ENCODE peak calls at places on chromosome 20, in nine cellular contexts. W, T, U, Y, E, A, D, Z and O are unnamed samples.

GRCh38 chr20:8473459-8473858 is 341.4 kb downstream of the PLCB1 start:
- DNase-seq in Z (no peak), W (no peak), E (no peak), Y (no peak), T (no peak), A (no peak), D (no peak), U (no peak), O (no peak)

GRCh38 chr20:23092409-23092756 is 6.3 kb upstream of the CD93 start:
- DNase-seq in U (no peak), E (no peak), A (no peak), Y (no peak), T (no peak), Z (no peak), W (peak), D (peak), O (no peak)

GRCh38 chr20:38083338-38084048 is 49.9 kb downstream of the RPRD1B start:
- DNase-seq in A (no peak), E (no peak), D (no peak), Y (no peak), T (no peak), U (no peak), W (no peak), Z (no peak), O (no peak)

GRCh38 chr20:8234580-8234979 is 102.5 kb downstream of the PLCB1 start:
- DNase-seq in U (no peak), Z (no peak), W (no peak), A (no peak), E (no peak), T (no peak), D (no peak), Y (no peak), O (no peak)

GRCh38 chr20:17622851-17623508 is 53.1 kb downstream of the DSTN start:
- DNase-seq in Y (peak), A (peak), U (no peak), T (no peak), W (no peak), Z (no peak), E (no peak), D (peak), O (no peak)

GRCh38 chr20:49122920-49123319 is 65.2 kb downstream of the STAU1 start:
- DNase-seq in Z (no peak), D (no peak), Y (no peak), W (no peak), T (no peak), U (no peak), A (no peak), E (no peak), O (no peak)

GRCh38 chr20:15911557-15911956 is 661.7 kb downstream of the KIF16B start:
- DNase-seq in D (no peak), A (no peak), E (no peak), Y (no peak), Z (no peak), U (no peak), T (no peak), W (no peak), O (no peak)

GRCh38 chr20:3764659-3765058 is 2.9 kb downstream of the ADISSP start:
- DNase-seq in E (no peak), Z (no peak), W (no peak), T (no peak), D (no peak), Y (no peak), U (no peak), A (no peak), O (no peak)

GRCh38 chr20:6231551-6231950 is 108.7 kb upstream of the FERMT1 start:
- DNase-seq in D (no peak), A (no peak), U (no peak), T (no peak), E (peak), W (no peak), Y (no peak), Z (no peak), O (no peak)

GRCh38 chr20:32160341-32160740 is 47.2 kb downstream of the PLAGL2 start:
- DNase-seq in E (no peak), W (no peak), D (no peak), Z (no peak), A (no peak), T (no peak), U (no peak), Y (no peak), O (no peak)

GRCh38 chr20:63161176-63161651 is 54.7 kb downstream of the YTHDF1 start:
- DNase-seq in E (no peak), T (no peak), W (no peak), D (no peak), U (no peak), A (no peak), Y (no peak), Z (no peak), O (no peak)

GRCh38 chr20:41306061-41306727 is 11.3 kb downstream of the ZHX3 start:
- DNase-seq in W (no peak), Y (no peak), A (no peak), T (no peak), E (no peak), U (no peak), Z (no peak), D (no peak), O (no peak)

GRCh38 chr20:10806539-10806938 is 132.7 kb upstream of the JAG1 start:
- DNase-seq in A (no peak), U (no peak), D (no peak), T (no peak), W (no peak), Y (no peak), Z (no peak), E (no peak), O (no peak)

GRCh38 chr20:10861619-10862018 is 187.8 kb upstream of the JAG1 start:
- DNase-seq in Y (no peak), U (no peak), Z (no peak), T (no peak), A (no peak), D (no peak), W (no peak), E (peak), O (no peak)

GRCh38 chr20:49713779-49714712 is at the start of gene B4GALT5:
- DNase-seq in T (peak), D (peak), W (peak), E (peak), Y (peak), A (peak), Z (peak), U (peak), O (peak)

GRCh38 chr20:45016089-45016641 is 49.9 kb downstream of the STK4 start:
- DNase-seq in Y (no peak), W (peak), E (no peak), U (no peak), Z (no peak), D (no peak), A (no peak), T (no peak), O (no peak)

GRCh38 chr20:31278178-31278577 is 20.7 kb downstream of the DEFB115 start:
- DNase-seq in A (no peak), W (no peak), Y (no peak), T (no peak), Z (no peak), E (no peak), D (no peak), U (no peak), O (no peak)

GRCh38 chr20:11926599-11926998 is 8.9 kb downstream of the BTBD3 start:
- DNase-seq in W (no peak), E (no peak), A (no peak), D (no peak), U (no peak), Z (no peak), T (no peak), Y (no peak), O (no peak)

GRCh38 chr20:15139522-15139921 is 802.1 kb upstream of the FLRT3 start:
- DNase-seq in U (no peak), T (no peak), Y (no peak), Z (no peak), A (no peak), E (no peak), D (no peak), W (no peak), O (no peak)

GRCh38 chr20:34042286-34042685 is 48.6 kb downstream of the RALY start:
- DNase-seq in U (no peak), A (no peak), D (no peak), Y (no peak), W (peak), T (no peak), Z (no peak), E (no peak), O (no peak)

GRCh38 chr20:6651016-6651415 is 116.5 kb upstream of the BMP2 start:
- DNase-seq in W (no peak), E (peak), Y (peak), A (peak), U (peak), D (peak), Z (no peak), T (no peak), O (no peak)

GRCh38 chr20:56826971-56827645 is 198.0 kb downstream of the TFAP2C start:
- DNase-seq in D (no peak), A (no peak), E (peak), T (no peak), U (peak), Y (no peak), W (no peak), Z (no peak), O (no peak)

GRCh38 chr20:684676-685319 is 9.2 kb upstream of the SCRT2 start:
- DNase-seq in W (no peak), E (no peak), D (no peak), T (no peak), A (no peak), Y (no peak), U (no peak), Z (no peak), O (no peak)

GRCh38 chr20:57708694-57709673 is 831 bp downstream of the PMEPA1 start:
- DNase-seq in Z (no peak), E (no peak), Y (peak), W (peak), D (peak), U (no peak), T (peak), A (no peak), O (no peak)

GRCh38 chr20:3046677-3047462 is 1.0 kb downstream of the MRPS26 start:
- DNase-seq in Y (no peak), D (no peak), U (no peak), E (peak), A (peak), Z (no peak), W (no peak), T (no peak), O (peak)